ENCODE peak calls at places on chromosomes 5 and 9, in nine cellular contexts. C is AG04450; M is NCI-H1092; T is RWPE2; O is CD4-positive, alpha-beta memory T cell; N is fibroblast of lung; E is LoVo; Y is cardiac septum; X is endodermal cell. P is an unnamed sample.

GRCh38 chr9:91187965-91188344 is 173.8 kb downstream of the AUH start:
- DNase-seq in C (no peak), M (no peak), T (no peak), O (no peak), N (peak), E (no peak), Y (peak), X (no peak), P (no peak)

GRCh38 chr5:66697796-66698564 is 101.8 kb downstream of the MAST4 start:
- DNase-seq in C (no peak), M (no peak), T (no peak), O (no peak), N (no peak), E (no peak), Y (no peak), X (no peak), P (no peak)

GRCh38 chr5:148401604-148402003 is 17.8 kb downstream of the FBXO38 start:
- DNase-seq in C (no peak), M (no peak), T (no peak), O (no peak), N (peak), E (no peak), Y (no peak), X (no peak), P (no peak)

GRCh38 chr5:2288968-2289367 is 406.2 kb upstream of the IRX4 start:
- DNase-seq in C (no peak), M (no peak), T (no peak), O (no peak), N (no peak), E (no peak), Y (no peak), X (no peak), P (no peak)

GRCh38 chr5:83509535-83509934 is 38.0 kb downstream of the VCAN start:
- DNase-seq in C (no peak), M (peak), T (no peak), O (no peak), N (peak), E (no peak), Y (no peak), X (no peak), P (no peak)

GRCh38 chr9:131616983-131617604 is 71.8 kb downstream of the PRRT1B start:
- DNase-seq in C (no peak), M (no peak), T (no peak), O (no peak), N (peak), E (no peak), Y (no peak), X (no peak), P (no peak)

GRCh38 chr9:15509931-15510788 is 610 bp downstream of the PSIP1 start:
- DNase-seq in C (no peak), M (peak), T (no peak), O (peak), N (peak), E (no peak), Y (no peak), X (peak), P (peak)

GRCh38 chr9:127980706-127981558 is at the start of gene EEIG1:
- DNase-seq in C (peak), M (peak), T (peak), O (peak), N (peak), E (peak), Y (peak), X (peak), P (peak)

GRCh38 chr5:78497573-78498533 is 137.4 kb downstream of the SCAMP1 start:
- DNase-seq in C (no peak), M (no peak), T (no peak), O (no peak), N (no peak), E (no peak), Y (no peak), X (no peak), P (peak)

GRCh38 chr5:78971998-78972397 is 13.1 kb downstream of the ARSB start:
- DNase-seq in C (no peak), M (no peak), T (no peak), O (no peak), N (no peak), E (no peak), Y (no peak), X (peak), P (no peak)

GRCh38 chr5:41009228-41009627 is 61.9 kb downstream of the MROH2B start:
- DNase-seq in C (no peak), M (no peak), T (no peak), O (no peak), N (no peak), E (no peak), Y (no peak), X (no peak), P (no peak)

GRCh38 chr5:106454651-106455415 is 1215.9 kb downstream of the EFNA5 start:
- DNase-seq in C (no peak), M (no peak), T (no peak), O (no peak), N (peak), E (peak), Y (no peak), X (peak), P (no peak)

GRCh38 chr5:158154226-158155005 is 295.5 kb upstream of the CLINT1 start:
- DNase-seq in C (no peak), M (no peak), T (no peak), O (no peak), N (peak), E (no peak), Y (no peak), X (no peak), P (no peak)

GRCh38 chr5:150512368-150512747 is 4.4 kb downstream of the NDST1 start:
- DNase-seq in C (no peak), M (no peak), T (no peak), O (no peak), N (no peak), E (no peak), Y (no peak), X (no peak), P (no peak)

GRCh38 chr5:124111886-124112285 is 599.9 kb downstream of the CSNK1G3 start:
- DNase-seq in C (no peak), M (no peak), T (no peak), O (no peak), N (no peak), E (no peak), Y (no peak), X (no peak), P (no peak)

GRCh38 chr9:130755377-130756007 is 61.9 kb downstream of the EXOSC2 start:
- DNase-seq in C (no peak), M (no peak), T (no peak), O (no peak), N (no peak), E (no peak), Y (no peak), X (no peak), P (no peak)

GRCh38 chr9:135016876-135017275 is 70.6 kb upstream of the OLFM1 start:
- DNase-seq in C (no peak), M (no peak), T (no peak), O (no peak), N (no peak), E (no peak), Y (peak), X (no peak), P (no peak)

GRCh38 chr9:15824310-15824709 is 271.5 kb downstream of the CCDC171 start:
- DNase-seq in C (no peak), M (peak), T (no peak), O (no peak), N (peak), E (no peak), Y (no peak), X (peak), P (no peak)

GRCh38 chr5:18772475-18772874 is 1138.2 kb downstream of the TAF11L14 start:
- DNase-seq in C (no peak), M (no peak), T (no peak), O (no peak), N (no peak), E (peak), Y (no peak), X (peak), P (no peak)

GRCh38 chr5:122896598-122897282 is 51.3 kb downstream of the SNX24 start:
- DNase-seq in C (peak), M (no peak), T (no peak), O (no peak), N (peak), E (no peak), Y (no peak), X (no peak), P (no peak)

GRCh38 chr5:113331201-113331551 is 103.6 kb downstream of the TSSK1B start:
- DNase-seq in C (no peak), M (no peak), T (no peak), O (no peak), N (peak), E (no peak), Y (no peak), X (no peak), P (no peak)

GRCh38 chr5:8059337-8059736 is 190.4 kb downstream of the MTRR start:
- DNase-seq in C (no peak), M (no peak), T (no peak), O (no peak), N (no peak), E (no peak), Y (no peak), X (no peak), P (no peak)

GRCh38 chr5:39198080-39198479 is 21.3 kb downstream of the FYB1 start:
- DNase-seq in C (no peak), M (no peak), T (no peak), O (no peak), N (no peak), E (peak), Y (no peak), X (no peak), P (no peak)

GRCh38 chr9:97908736-97909135 is 13.6 kb downstream of the TRMO start:
- DNase-seq in C (no peak), M (no peak), T (no peak), O (no peak), N (no peak), E (no peak), Y (no peak), X (no peak), P (no peak)

GRCh38 chr9:127118597-127119318 is 3.7 kb downstream of the ANGPTL2 start:
- DNase-seq in C (no peak), M (no peak), T (no peak), O (no peak), N (no peak), E (no peak), Y (no peak), X (no peak), P (no peak)

GRCh38 chr9:74391816-74392215 is 105.3 kb upstream of the RORB start:
- DNase-seq in C (no peak), M (no peak), T (no peak), O (no peak), N (no peak), E (no peak), Y (no peak), X (no peak), P (no peak)

GRCh38 chr5:102772273-102772672 is 17.2 kb downstream of the PAM start:
- DNase-seq in C (no peak), M (no peak), T (no peak), O (no peak), N (no peak), E (no peak), Y (no peak), X (no peak), P (no peak)

GRCh38 chr5:42531611-42532010 is 108.4 kb downstream of the GHR start:
- DNase-seq in C (no peak), M (no peak), T (no peak), O (no peak), N (peak), E (no peak), Y (no peak), X (no peak), P (no peak)

GRCh38 chr5:10702040-10702629 is 58.9 kb downstream of the DAP start:
- DNase-seq in C (peak), M (no peak), T (peak), O (no peak), N (peak), E (peak), Y (no peak), X (no peak), P (no peak)

GRCh38 chr5:44952376-44952775 is 143.6 kb downstream of the MRPS30 start:
- DNase-seq in C (no peak), M (no peak), T (no peak), O (no peak), N (peak), E (peak), Y (no peak), X (peak), P (no peak)

GRCh38 chr9:123319541-123320339 is 36.3 kb upstream of the CRB2 start:
- DNase-seq in C (no peak), M (no peak), T (no peak), O (no peak), N (no peak), E (no peak), Y (no peak), X (no peak), P (no peak)

P was measured in occipital lobe.